ENCODE peak calls at places on chromosomes 5 and 9, in eight cellular contexts. One of them, this sample, is unnamed.

GRCh38 chr9:108535526-108535925 is 320.3 kb downstream of the ACTL7B start:
- DNase-seq in prostate gland: no peak
- DNase-seq in cardiac fibroblast: no peak
- DNase-seq in type B pancreatic cell: no peak
- DNase-seq in AG09319: no peak
- DNase-seq in fibroblast of the aortic adventitia: no peak
- DNase-seq in nephron progenitor cell: no peak
- DNase-seq in AG04449: no peak
- DNase-seq in this sample: no peak

GRCh38 chr9:8880031-8880430 is 1080.5 kb upstream of the DMAC1 start:
- DNase-seq in fibroblast of the aortic adventitia: no peak
- DNase-seq in type B pancreatic cell: no peak
- DNase-seq in AG09319: no peak
- DNase-seq in nephron progenitor cell: no peak
- DNase-seq in AG04449: no peak
- DNase-seq in prostate gland: no peak
- DNase-seq in cardiac fibroblast: no peak
- DNase-seq in this sample: no peak

GRCh38 chr5:89255845-89256463 is 373.0 kb upstream of the MEF2C start:
- DNase-seq in cardiac fibroblast: peak
- DNase-seq in prostate gland: no peak
- DNase-seq in nephron progenitor cell: no peak
- DNase-seq in fibroblast of the aortic adventitia: peak
- DNase-seq in type B pancreatic cell: no peak
- DNase-seq in AG04449: no peak
- DNase-seq in AG09319: no peak
- DNase-seq in this sample: no peak

GRCh38 chr5:18395126-18396110 is 761.2 kb downstream of the TAF11L14 start:
- DNase-seq in cardiac fibroblast: no peak
- DNase-seq in fibroblast of the aortic adventitia: no peak
- DNase-seq in AG09319: no peak
- DNase-seq in type B pancreatic cell: no peak
- DNase-seq in AG04449: no peak
- DNase-seq in nephron progenitor cell: no peak
- DNase-seq in prostate gland: no peak
- DNase-seq in this sample: no peak

GRCh38 chr5:172451771-172452197 is 2.5 kb downstream of the SH3PXD2B start:
- DNase-seq in nephron progenitor cell: no peak
- DNase-seq in prostate gland: no peak
- DNase-seq in cardiac fibroblast: peak
- DNase-seq in fibroblast of the aortic adventitia: peak
- DNase-seq in type B pancreatic cell: no peak
- DNase-seq in AG09319: no peak
- DNase-seq in AG04449: peak
- DNase-seq in this sample: no peak

GRCh38 chr5:148454576-148454975 is 70.8 kb downstream of the FBXO38 start:
- DNase-seq in cardiac fibroblast: no peak
- DNase-seq in AG04449: no peak
- DNase-seq in type B pancreatic cell: no peak
- DNase-seq in nephron progenitor cell: no peak
- DNase-seq in prostate gland: no peak
- DNase-seq in AG09319: no peak
- DNase-seq in fibroblast of the aortic adventitia: no peak
- DNase-seq in this sample: no peak

GRCh38 chr5:74199436-74200210 is 440.9 kb downstream of the ENC1 start:
- DNase-seq in prostate gland: no peak
- DNase-seq in fibroblast of the aortic adventitia: peak
- DNase-seq in AG04449: peak
- DNase-seq in nephron progenitor cell: no peak
- DNase-seq in cardiac fibroblast: no peak
- DNase-seq in AG09319: no peak
- DNase-seq in type B pancreatic cell: no peak
- DNase-seq in this sample: no peak

GRCh38 chr5:139915274-139915673 is 119.7 kb downstream of the PSD2 start:
- DNase-seq in nephron progenitor cell: no peak
- DNase-seq in prostate gland: no peak
- DNase-seq in type B pancreatic cell: no peak
- DNase-seq in cardiac fibroblast: no peak
- DNase-seq in fibroblast of the aortic adventitia: no peak
- DNase-seq in AG04449: no peak
- DNase-seq in AG09319: no peak
- DNase-seq in this sample: no peak

GRCh38 chr5:157026789-157027424 is 32.0 kb downstream of the HAVCR1 start:
- DNase-seq in nephron progenitor cell: no peak
- DNase-seq in AG09319: no peak
- DNase-seq in prostate gland: peak
- DNase-seq in cardiac fibroblast: no peak
- DNase-seq in AG04449: no peak
- DNase-seq in fibroblast of the aortic adventitia: no peak
- DNase-seq in type B pancreatic cell: no peak
- DNase-seq in this sample: no peak

GRCh38 chr9:18379073-18379811 is 94.7 kb upstream of the ADAMTSL1 start:
- DNase-seq in nephron progenitor cell: no peak
- DNase-seq in AG09319: peak
- DNase-seq in AG04449: no peak
- DNase-seq in cardiac fibroblast: no peak
- DNase-seq in prostate gland: no peak
- DNase-seq in fibroblast of the aortic adventitia: peak
- DNase-seq in type B pancreatic cell: no peak
- DNase-seq in this sample: no peak

GRCh38 chr5:74442466-74442865 is 198.1 kb downstream of the ENC1 start:
- DNase-seq in nephron progenitor cell: no peak
- DNase-seq in cardiac fibroblast: peak
- DNase-seq in type B pancreatic cell: no peak
- DNase-seq in fibroblast of the aortic adventitia: peak
- DNase-seq in prostate gland: no peak
- DNase-seq in AG09319: no peak
- DNase-seq in AG04449: no peak
- DNase-seq in this sample: no peak

GRCh38 chr5:92471861-92472260 is 1088.7 kb upstream of the ARRDC3 start:
- DNase-seq in fibroblast of the aortic adventitia: no peak
- DNase-seq in AG09319: no peak
- DNase-seq in prostate gland: no peak
- DNase-seq in AG04449: no peak
- DNase-seq in cardiac fibroblast: no peak
- DNase-seq in type B pancreatic cell: no peak
- DNase-seq in nephron progenitor cell: no peak
- DNase-seq in this sample: no peak

GRCh38 chr5:147406636-147407035 is 103.2 kb downstream of the DPYSL3 start:
- DNase-seq in type B pancreatic cell: no peak
- DNase-seq in fibroblast of the aortic adventitia: no peak
- DNase-seq in AG09319: no peak
- DNase-seq in cardiac fibroblast: no peak
- DNase-seq in prostate gland: no peak
- DNase-seq in nephron progenitor cell: no peak
- DNase-seq in AG04449: no peak
- DNase-seq in this sample: no peak

GRCh38 chr9:34338664-34339063 is 9.3 kb downstream of the NUDT2 start:
- DNase-seq in nephron progenitor cell: no peak
- DNase-seq in type B pancreatic cell: no peak
- DNase-seq in AG04449: no peak
- DNase-seq in cardiac fibroblast: no peak
- DNase-seq in prostate gland: no peak
- DNase-seq in fibroblast of the aortic adventitia: no peak
- DNase-seq in AG09319: no peak
- DNase-seq in this sample: no peak

GRCh38 chr9:26301046-26301445 is 591.6 kb downstream of the CAAP1 start:
- DNase-seq in nephron progenitor cell: no peak
- DNase-seq in AG09319: no peak
- DNase-seq in AG04449: no peak
- DNase-seq in type B pancreatic cell: no peak
- DNase-seq in cardiac fibroblast: no peak
- DNase-seq in prostate gland: no peak
- DNase-seq in fibroblast of the aortic adventitia: no peak
- DNase-seq in this sample: no peak

GRCh38 chr9:2677927-2678889 is 39.1 kb upstream of the KCNV2 start:
- DNase-seq in prostate gland: peak
- DNase-seq in nephron progenitor cell: no peak
- DNase-seq in AG04449: no peak
- DNase-seq in type B pancreatic cell: no peak
- DNase-seq in cardiac fibroblast: no peak
- DNase-seq in fibroblast of the aortic adventitia: no peak
- DNase-seq in AG09319: no peak
- DNase-seq in this sample: no peak

GRCh38 chr9:2676466-2676865 is 40.8 kb upstream of the KCNV2 start:
- DNase-seq in type B pancreatic cell: no peak
- DNase-seq in AG04449: no peak
- DNase-seq in fibroblast of the aortic adventitia: no peak
- DNase-seq in AG09319: no peak
- DNase-seq in nephron progenitor cell: no peak
- DNase-seq in cardiac fibroblast: no peak
- DNase-seq in prostate gland: no peak
- DNase-seq in this sample: no peak

GRCh38 chr9:2686884-2687283 is 30.4 kb upstream of the KCNV2 start:
- DNase-seq in prostate gland: no peak
- DNase-seq in AG04449: no peak
- DNase-seq in AG09319: no peak
- DNase-seq in fibroblast of the aortic adventitia: no peak
- DNase-seq in nephron progenitor cell: no peak
- DNase-seq in cardiac fibroblast: no peak
- DNase-seq in type B pancreatic cell: no peak
- DNase-seq in this sample: no peak

GRCh38 chr9:2679011-2679410 is 38.3 kb upstream of the KCNV2 start:
- DNase-seq in type B pancreatic cell: no peak
- DNase-seq in fibroblast of the aortic adventitia: no peak
- DNase-seq in AG09319: no peak
- DNase-seq in prostate gland: no peak
- DNase-seq in AG04449: no peak
- DNase-seq in nephron progenitor cell: no peak
- DNase-seq in cardiac fibroblast: no peak
- DNase-seq in this sample: no peak

DNA sequence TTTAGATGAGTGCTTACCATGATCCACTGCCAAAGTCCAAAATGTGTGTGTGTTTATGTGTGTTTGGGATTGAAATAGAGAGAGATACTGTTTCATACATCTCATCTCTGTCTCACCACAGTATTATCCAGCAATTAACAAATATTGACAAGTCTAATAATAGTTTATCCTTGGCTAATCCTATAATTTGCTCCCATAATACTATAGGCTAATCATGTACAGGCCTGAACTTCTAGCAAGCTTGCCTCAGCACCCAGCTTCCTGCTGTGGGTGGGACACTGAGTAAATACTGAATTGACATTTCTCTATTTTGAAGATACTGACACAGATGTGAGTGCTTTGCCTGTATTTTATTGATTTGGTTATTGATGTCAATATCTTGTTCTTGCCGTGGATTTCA is 35.3 kb upstream of the KCNV2 start:
- DNase-seq in AG04449: no peak
- DNase-seq in nephron progenitor cell: no peak
- DNase-seq in type B pancreatic cell: no peak
- DNase-seq in prostate gland: no peak
- DNase-seq in fibroblast of the aortic adventitia: no peak
- DNase-seq in cardiac fibroblast: no peak
- DNase-seq in AG09319: no peak
- DNase-seq in this sample: no peak
- TF ChIP-seq CTCF in AG04449: no peak
- TF ChIP-seq CTCF in nephron progenitor cell: no peak
- TF ChIP-seq CTCF in type B pancreatic cell: no peak
- TF ChIP-seq CTCF in prostate gland: no peak
- TF ChIP-seq CTCF in fibroblast of the aortic adventitia: no peak
- TF ChIP-seq CTCF in cardiac fibroblast: no peak
- TF ChIP-seq CTCF in AG09319: no peak
- TF ChIP-seq CTCF in this sample: no peak

DNA sequence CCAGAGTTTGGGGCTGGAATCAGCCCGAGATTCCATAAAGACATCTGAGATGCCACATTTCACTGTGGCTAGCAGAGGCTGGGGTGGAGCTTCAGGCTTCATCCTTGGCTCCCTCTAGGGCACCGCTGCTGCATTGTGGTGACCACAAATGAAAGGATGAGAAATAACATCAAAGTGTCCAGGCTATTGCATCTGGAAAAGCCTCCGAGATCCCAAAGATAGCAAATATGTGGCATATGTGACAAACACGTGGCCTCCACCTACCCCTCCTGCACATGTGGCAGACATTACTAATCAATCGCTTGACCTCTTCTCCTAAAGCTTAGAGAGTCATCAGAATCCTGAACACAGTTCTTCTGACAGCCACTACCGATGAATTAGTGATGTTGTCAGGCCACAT is 4.5 kb downstream of the SPARC start:
- DNase-seq in AG04449: no peak
- DNase-seq in nephron progenitor cell: no peak
- DNase-seq in fibroblast of the aortic adventitia: peak
- DNase-seq in AG09319: no peak
- DNase-seq in type B pancreatic cell: no peak
- DNase-seq in prostate gland: no peak
- DNase-seq in cardiac fibroblast: no peak
- DNase-seq in this sample: no peak
- TF ChIP-seq CTCF in AG04449: peak
- TF ChIP-seq CTCF in nephron progenitor cell: no peak
- TF ChIP-seq CTCF in fibroblast of the aortic adventitia: peak
- TF ChIP-seq CTCF in AG09319: peak
- TF ChIP-seq CTCF in type B pancreatic cell: no peak
- TF ChIP-seq CTCF in prostate gland: no peak
- TF ChIP-seq CTCF in cardiac fibroblast: peak
- TF ChIP-seq CTCF in this sample: no peak

DNA sequence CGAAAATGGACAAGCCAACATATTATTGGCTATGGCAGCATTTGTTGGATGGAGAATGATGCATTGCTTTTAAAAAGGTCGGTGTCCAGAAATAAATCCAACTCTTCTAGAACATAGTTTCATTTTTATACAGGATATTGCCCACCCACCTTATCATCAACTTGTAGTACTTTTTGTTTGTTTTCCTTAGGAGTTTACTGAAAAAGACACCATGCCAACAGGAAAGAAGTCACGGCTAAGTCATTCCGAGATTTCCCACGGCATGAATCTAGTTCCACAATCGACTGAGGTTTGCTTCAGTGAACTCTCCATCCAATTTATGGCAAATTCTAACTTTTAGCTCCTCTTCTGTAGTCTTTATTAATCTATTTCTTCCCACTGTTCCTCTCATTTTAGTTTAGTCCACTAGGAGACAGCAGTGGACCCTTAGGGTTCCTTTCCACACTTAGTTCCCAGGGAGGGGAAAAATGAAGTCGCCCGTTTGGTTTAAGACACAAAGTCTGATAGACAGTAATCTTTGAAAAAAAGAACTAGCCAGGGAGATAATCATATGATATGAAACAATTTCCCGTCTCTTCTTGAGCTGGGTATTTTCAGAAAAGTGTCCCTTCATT is 237.5 kb downstream of the AP3B1 start:
- DNase-seq in fibroblast of the aortic adventitia: peak
- DNase-seq in AG09319: no peak
- DNase-seq in nephron progenitor cell: no peak
- DNase-seq in prostate gland: no peak
- DNase-seq in cardiac fibroblast: peak
- DNase-seq in AG04449: no peak
- DNase-seq in type B pancreatic cell: no peak
- DNase-seq in this sample: no peak
- TF ChIP-seq CTCF in fibroblast of the aortic adventitia: peak
- TF ChIP-seq CTCF in AG09319: no peak
- TF ChIP-seq CTCF in nephron progenitor cell: peak
- TF ChIP-seq CTCF in prostate gland: no peak
- TF ChIP-seq CTCF in cardiac fibroblast: peak
- TF ChIP-seq CTCF in AG04449: no peak
- TF ChIP-seq CTCF in type B pancreatic cell: peak
- TF ChIP-seq CTCF in this sample: no peak

DNA sequence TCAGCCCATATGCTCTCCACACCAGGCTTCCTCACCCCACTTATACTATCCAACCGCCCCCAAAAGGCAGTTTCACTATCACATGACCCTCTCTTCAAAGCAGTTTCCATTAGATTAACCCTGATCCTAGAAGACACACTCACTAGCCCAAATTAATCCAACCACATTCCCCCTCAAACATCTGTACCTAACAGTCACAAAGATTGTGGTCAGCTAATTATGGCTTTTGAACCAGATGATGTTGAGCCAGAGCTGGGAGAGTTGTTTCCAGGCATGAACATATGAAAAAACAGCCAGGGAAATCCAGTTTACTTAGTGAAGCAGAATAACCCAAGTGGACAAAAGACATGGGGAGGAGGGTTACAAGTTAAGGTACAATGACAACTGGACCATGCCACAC is 131.2 kb downstream of the SPOCK1 start:
- DNase-seq in prostate gland: no peak
- DNase-seq in AG04449: no peak
- DNase-seq in AG09319: no peak
- DNase-seq in nephron progenitor cell: no peak
- DNase-seq in cardiac fibroblast: no peak
- DNase-seq in fibroblast of the aortic adventitia: no peak
- DNase-seq in type B pancreatic cell: no peak
- DNase-seq in this sample: no peak
- TF ChIP-seq CTCF in prostate gland: no peak
- TF ChIP-seq CTCF in AG04449: no peak
- TF ChIP-seq CTCF in AG09319: no peak
- TF ChIP-seq CTCF in nephron progenitor cell: no peak
- TF ChIP-seq CTCF in cardiac fibroblast: no peak
- TF ChIP-seq CTCF in fibroblast of the aortic adventitia: no peak
- TF ChIP-seq CTCF in type B pancreatic cell: no peak
- TF ChIP-seq CTCF in this sample: no peak